ENCODE peak calls at places on chromosomes 16 and 17, in nine cellular contexts. One of them, this sample, is unnamed.

GRCh38 chr17:31313982-31314787 is at the start of gene EVI2B:
- DNase-seq in OCI-LY7: peak; percentile 87
- DNase-seq in mucosa of descending colon: no peak
- DNase-seq in PC-9: peak; percentile 88
- DNase-seq in stomach: no peak
- DNase-seq in naive thymus-derived CD4-positive, alpha-beta T cell: peak; percentile 73
- DNase-seq in heart left ventricle: no peak
- DNase-seq in spleen: no peak
- DNase-seq in tibial artery: no peak
- DNase-seq in this sample: no peak

GRCh38 chr17:72529386-72529785 is 408.6 kb downstream of the SOX9 start:
- DNase-seq in OCI-LY7: no peak
- DNase-seq in mucosa of descending colon: no peak
- DNase-seq in PC-9: no peak
- DNase-seq in stomach: no peak
- DNase-seq in naive thymus-derived CD4-positive, alpha-beta T cell: no peak
- DNase-seq in heart left ventricle: no peak
- DNase-seq in spleen: no peak
- DNase-seq in tibial artery: no peak
- DNase-seq in this sample: no peak

GRCh38 chr17:79801156-79802038 is 4.5 kb upstream of the CBX8 start:
- DNase-seq in OCI-LY7: no peak
- DNase-seq in mucosa of descending colon: no peak
- DNase-seq in PC-9: no peak
- DNase-seq in stomach: peak; percentile 56
- DNase-seq in naive thymus-derived CD4-positive, alpha-beta T cell: no peak
- DNase-seq in heart left ventricle: no peak
- DNase-seq in spleen: no peak
- DNase-seq in tibial artery: no peak
- DNase-seq in this sample: no peak

GRCh38 chr16:67966549-67967182 is 1.8 kb downstream of the SLC12A4 start:
- DNase-seq in OCI-LY7: no peak
- DNase-seq in mucosa of descending colon: no peak
- DNase-seq in PC-9: no peak
- DNase-seq in stomach: no peak
- DNase-seq in naive thymus-derived CD4-positive, alpha-beta T cell: no peak
- DNase-seq in heart left ventricle: peak; percentile 46
- DNase-seq in spleen: peak; percentile 71
- DNase-seq in tibial artery: no peak
- DNase-seq in this sample: no peak

GRCh38 chr17:81513669-81514484 is 1.3 kb upstream of the ACTG1 start:
- DNase-seq in OCI-LY7: peak; percentile 71
- DNase-seq in mucosa of descending colon: peak; percentile 85
- DNase-seq in PC-9: peak; percentile 41
- DNase-seq in stomach: peak; percentile 80
- DNase-seq in naive thymus-derived CD4-positive, alpha-beta T cell: peak; percentile 34
- DNase-seq in heart left ventricle: peak; percentile 76
- DNase-seq in spleen: peak; percentile 92
- DNase-seq in tibial artery: peak; percentile 67
- DNase-seq in this sample: peak; percentile 60

GRCh38 chr17:65790241-65790640 is 228.8 kb upstream of the AXIN2 start:
- DNase-seq in OCI-LY7: no peak
- DNase-seq in mucosa of descending colon: no peak
- DNase-seq in PC-9: no peak
- DNase-seq in stomach: no peak
- DNase-seq in naive thymus-derived CD4-positive, alpha-beta T cell: no peak
- DNase-seq in heart left ventricle: no peak
- DNase-seq in spleen: no peak
- DNase-seq in tibial artery: no peak
- DNase-seq in this sample: no peak

GRCh38 chr16:83473109-83473508 is 334.7 kb upstream of the HSBP1 start:
- DNase-seq in OCI-LY7: no peak
- DNase-seq in mucosa of descending colon: no peak
- DNase-seq in PC-9: no peak
- DNase-seq in stomach: no peak
- DNase-seq in naive thymus-derived CD4-positive, alpha-beta T cell: no peak
- DNase-seq in heart left ventricle: no peak
- DNase-seq in spleen: no peak
- DNase-seq in tibial artery: no peak
- DNase-seq in this sample: no peak

GRCh38 chr16:27226476-27226875 is 23.1 kb downstream of the KDM8 start:
- DNase-seq in OCI-LY7: no peak
- DNase-seq in mucosa of descending colon: peak; percentile 82
- DNase-seq in PC-9: no peak
- DNase-seq in stomach: no peak
- DNase-seq in naive thymus-derived CD4-positive, alpha-beta T cell: no peak
- DNase-seq in heart left ventricle: no peak
- DNase-seq in spleen: peak; percentile 75
- DNase-seq in tibial artery: no peak
- DNase-seq in this sample: no peak

GRCh38 chr17:27333410-27333980 is 39.6 kb downstream of the WSB1 start:
- DNase-seq in OCI-LY7: no peak
- DNase-seq in mucosa of descending colon: no peak
- DNase-seq in PC-9: no peak
- DNase-seq in stomach: no peak
- DNase-seq in naive thymus-derived CD4-positive, alpha-beta T cell: no peak
- DNase-seq in heart left ventricle: no peak
- DNase-seq in spleen: no peak
- DNase-seq in tibial artery: no peak
- DNase-seq in this sample: no peak

GRCh38 chr16:6558133-6558532 is 774.5 kb upstream of the RBFOX1 start:
- DNase-seq in OCI-LY7: no peak
- DNase-seq in mucosa of descending colon: no peak
- DNase-seq in PC-9: no peak
- DNase-seq in stomach: no peak
- DNase-seq in naive thymus-derived CD4-positive, alpha-beta T cell: no peak
- DNase-seq in heart left ventricle: no peak
- DNase-seq in spleen: no peak
- DNase-seq in tibial artery: no peak
- DNase-seq in this sample: no peak

GRCh38 chr17:37605813-37606505 is 3.3 kb downstream of the SYNRG start:
- DNase-seq in OCI-LY7: peak; percentile 78
- DNase-seq in mucosa of descending colon: no peak
- DNase-seq in PC-9: no peak
- DNase-seq in stomach: no peak
- DNase-seq in naive thymus-derived CD4-positive, alpha-beta T cell: peak; percentile 62
- DNase-seq in heart left ventricle: no peak
- DNase-seq in spleen: no peak
- DNase-seq in tibial artery: no peak
- DNase-seq in this sample: no peak

GRCh38 chr16:85733155-85733838 is 17.6 kb downstream of the C16orf74 start:
- DNase-seq in OCI-LY7: no peak
- DNase-seq in mucosa of descending colon: no peak
- DNase-seq in PC-9: no peak
- DNase-seq in stomach: no peak
- DNase-seq in naive thymus-derived CD4-positive, alpha-beta T cell: no peak
- DNase-seq in heart left ventricle: no peak
- DNase-seq in spleen: no peak
- DNase-seq in tibial artery: peak; percentile 44
- DNase-seq in this sample: no peak

GRCh38 chr17:66126231-66126630 is 65.7 kb downstream of the CEP112 start:
- DNase-seq in OCI-LY7: no peak
- DNase-seq in mucosa of descending colon: no peak
- DNase-seq in PC-9: no peak
- DNase-seq in stomach: no peak
- DNase-seq in naive thymus-derived CD4-positive, alpha-beta T cell: no peak
- DNase-seq in heart left ventricle: no peak
- DNase-seq in spleen: no peak
- DNase-seq in tibial artery: no peak
- DNase-seq in this sample: no peak

GRCh38 chr17:67708378-67708777 is 9.4 kb upstream of the NOL11 start:
- DNase-seq in OCI-LY7: no peak
- DNase-seq in mucosa of descending colon: no peak
- DNase-seq in PC-9: no peak
- DNase-seq in stomach: no peak
- DNase-seq in naive thymus-derived CD4-positive, alpha-beta T cell: no peak
- DNase-seq in heart left ventricle: no peak
- DNase-seq in spleen: no peak
- DNase-seq in tibial artery: no peak
- DNase-seq in this sample: no peak

DNA sequence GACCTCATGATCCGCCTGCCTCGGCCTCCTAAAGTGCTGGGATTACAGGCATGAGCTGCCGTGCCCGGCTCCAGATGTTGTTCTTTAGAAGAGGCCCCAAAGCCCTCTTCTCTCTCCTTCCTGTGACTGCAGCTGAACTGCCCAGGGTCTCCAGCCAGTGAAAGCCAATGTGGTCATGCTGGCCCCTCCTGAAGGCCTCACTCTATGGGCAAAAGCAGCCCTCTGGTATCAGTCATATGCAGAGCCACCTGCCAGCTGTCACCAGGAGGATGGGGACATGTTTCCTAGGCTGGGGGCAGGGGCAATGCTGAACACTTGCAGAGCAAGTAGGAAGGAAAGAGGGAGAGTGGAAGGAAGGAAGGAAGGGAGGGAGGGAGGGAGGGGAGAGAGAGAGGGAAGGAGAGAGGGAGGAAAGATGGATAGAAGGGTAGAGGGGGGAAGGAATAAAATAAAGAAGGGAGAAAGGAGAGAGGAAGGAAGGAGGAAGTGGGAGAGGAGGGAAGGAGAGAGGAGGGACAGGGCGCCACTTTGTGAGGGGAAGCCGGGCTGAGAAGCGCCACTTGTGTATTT is 36.0 kb downstream of the SOCS3 start:
- DNase-seq in OCI-LY7: no peak
- DNase-seq in mucosa of descending colon: no peak
- DNase-seq in PC-9: no peak
- DNase-seq in stomach: no peak
- DNase-seq in naive thymus-derived CD4-positive, alpha-beta T cell: no peak
- DNase-seq in heart left ventricle: no peak
- DNase-seq in spleen: no peak
- DNase-seq in tibial artery: no peak
- DNase-seq in this sample: no peak
- H3K4me3 ChIP-seq in OCI-LY7: no peak overlapping the region
- H3K4me3 ChIP-seq in mucosa of descending colon: no peak overlapping the region
- H3K4me3 ChIP-seq in PC-9: no peak overlapping the region
- H3K4me3 ChIP-seq in stomach: no peak overlapping the region
- H3K4me3 ChIP-seq in naive thymus-derived CD4-positive, alpha-beta T cell: no peak overlapping the region
- H3K4me3 ChIP-seq in heart left ventricle: peak overlapping the region; percentile 25
- H3K4me3 ChIP-seq in spleen: no peak overlapping the region
- H3K4me3 ChIP-seq in tibial artery: no peak overlapping the region
- H3K4me3 ChIP-seq in this sample: no peak overlapping the region

DNA sequence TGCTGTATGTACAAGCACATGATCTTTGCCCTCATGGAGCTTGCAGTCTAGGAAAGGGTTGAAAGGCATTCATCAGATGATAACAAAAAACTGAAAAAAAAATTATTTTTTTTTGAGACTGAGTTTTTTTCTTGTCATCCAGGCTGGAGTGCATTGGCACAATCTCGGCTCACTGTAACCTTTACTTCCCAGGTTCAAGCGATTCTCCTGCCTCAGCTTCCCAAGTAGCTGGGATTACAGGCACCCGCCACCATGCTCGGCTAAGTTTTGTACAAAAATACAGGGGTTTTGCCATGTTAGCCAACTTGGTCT is 38.7 kb upstream of the BCAS3 start:
- DNase-seq in OCI-LY7: no peak
- DNase-seq in mucosa of descending colon: no peak
- DNase-seq in PC-9: no peak
- DNase-seq in stomach: no peak
- DNase-seq in naive thymus-derived CD4-positive, alpha-beta T cell: no peak
- DNase-seq in heart left ventricle: no peak
- DNase-seq in spleen: no peak
- DNase-seq in tibial artery: no peak
- DNase-seq in this sample: no peak
- H3K36me3 ChIP-seq in OCI-LY7: peaks cover 52% of the 10 kb centered on the region
- H3K36me3 ChIP-seq in mucosa of descending colon: no peaks in the 10 kb centered on the region
- H3K36me3 ChIP-seq in PC-9: no peaks in the 10 kb centered on the region
- H3K36me3 ChIP-seq in stomach: peaks cover 22% of the 10 kb centered on the region
- H3K36me3 ChIP-seq in naive thymus-derived CD4-positive, alpha-beta T cell: no peaks in the 10 kb centered on the region
- H3K36me3 ChIP-seq in heart left ventricle: peaks cover 5% of the 10 kb centered on the region
- H3K36me3 ChIP-seq in spleen: peaks cover 76% of the 10 kb centered on the region
- H3K36me3 ChIP-seq in tibial artery: peaks cover 10% of the 10 kb centered on the region
- H3K36me3 ChIP-seq in this sample: peaks cover 9% of the 10 kb centered on the region

DNA sequence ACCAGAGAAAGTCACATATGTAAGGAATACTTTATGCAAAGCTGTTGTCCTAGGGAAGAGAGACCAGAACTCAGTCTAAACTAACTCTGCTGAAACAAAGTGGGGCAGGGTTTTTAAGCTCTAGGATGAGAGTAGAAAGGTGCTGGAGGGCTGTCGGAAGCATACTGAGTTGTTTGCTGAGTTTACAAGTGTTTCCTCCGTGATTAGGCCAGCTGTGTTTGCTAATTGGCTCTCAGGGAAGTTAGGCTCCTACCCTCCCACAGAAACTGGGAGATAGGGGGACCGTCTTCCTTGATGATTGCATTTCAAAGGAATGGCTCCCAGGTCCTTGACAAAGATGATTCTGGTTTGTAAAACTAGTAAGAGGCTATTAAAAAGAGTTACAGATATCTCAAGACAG is 24.4 kb upstream of the CRYM start:
- DNase-seq in OCI-LY7: peak; percentile 15
- DNase-seq in mucosa of descending colon: no peak
- DNase-seq in PC-9: no peak
- DNase-seq in stomach: no peak
- DNase-seq in naive thymus-derived CD4-positive, alpha-beta T cell: no peak
- DNase-seq in heart left ventricle: no peak
- DNase-seq in spleen: no peak
- DNase-seq in tibial artery: no peak
- DNase-seq in this sample: no peak
- H3K4me3 ChIP-seq in OCI-LY7: peak overlapping the region; percentile 81
- H3K4me3 ChIP-seq in mucosa of descending colon: no peak overlapping the region
- H3K4me3 ChIP-seq in PC-9: peak overlapping the region; percentile 88
- H3K4me3 ChIP-seq in stomach: no peak overlapping the region
- H3K4me3 ChIP-seq in naive thymus-derived CD4-positive, alpha-beta T cell: no peak overlapping the region
- H3K4me3 ChIP-seq in heart left ventricle: no peak overlapping the region
- H3K4me3 ChIP-seq in spleen: no peak overlapping the region
- H3K4me3 ChIP-seq in tibial artery: no peak overlapping the region
- H3K4me3 ChIP-seq in this sample: no peak overlapping the region

GRCh38 chr16:23611936-23612335 is 15.8 kb upstream of the NDUFAB1 start:
- DNase-seq in OCI-LY7: no peak
- DNase-seq in mucosa of descending colon: no peak
- DNase-seq in PC-9: no peak
- DNase-seq in stomach: no peak
- DNase-seq in naive thymus-derived CD4-positive, alpha-beta T cell: no peak
- DNase-seq in heart left ventricle: no peak
- DNase-seq in spleen: no peak
- DNase-seq in tibial artery: no peak
- DNase-seq in this sample: no peak

GRCh38 chr16:23609929-23610328 is 13.8 kb upstream of the NDUFAB1 start:
- DNase-seq in OCI-LY7: no peak
- DNase-seq in mucosa of descending colon: no peak
- DNase-seq in PC-9: no peak
- DNase-seq in stomach: no peak
- DNase-seq in naive thymus-derived CD4-positive, alpha-beta T cell: no peak
- DNase-seq in heart left ventricle: no peak
- DNase-seq in spleen: no peak
- DNase-seq in tibial artery: no peak
- DNase-seq in this sample: no peak

GRCh38 chr16:23607740-23608139 is 11.6 kb upstream of the NDUFAB1 start:
- DNase-seq in OCI-LY7: no peak
- DNase-seq in mucosa of descending colon: no peak
- DNase-seq in PC-9: no peak
- DNase-seq in stomach: no peak
- DNase-seq in naive thymus-derived CD4-positive, alpha-beta T cell: no peak
- DNase-seq in heart left ventricle: no peak
- DNase-seq in spleen: no peak
- DNase-seq in tibial artery: no peak
- DNase-seq in this sample: no peak

DNA sequence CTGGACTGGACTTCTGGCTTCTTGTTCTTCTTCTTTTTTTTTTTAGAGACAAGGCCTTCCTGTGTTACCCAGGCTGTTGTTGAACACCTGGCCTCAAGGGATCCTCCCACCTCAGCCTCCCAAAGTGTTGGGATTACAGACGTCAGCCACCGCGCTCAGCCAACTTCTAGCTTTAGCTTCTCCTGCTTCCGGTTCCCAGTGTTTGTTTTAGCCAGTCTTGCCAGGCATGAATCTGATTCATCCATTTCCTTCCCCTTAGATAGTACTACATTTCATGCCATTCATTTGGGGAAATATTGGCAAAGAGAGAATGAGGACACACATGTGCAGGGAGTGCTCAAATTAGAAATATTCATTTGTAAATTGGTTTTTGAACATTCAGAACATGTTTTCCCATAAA is 12.1 kb upstream of the NDUFAB1 start:
- DNase-seq in OCI-LY7: no peak
- DNase-seq in mucosa of descending colon: no peak
- DNase-seq in PC-9: no peak
- DNase-seq in stomach: no peak
- DNase-seq in naive thymus-derived CD4-positive, alpha-beta T cell: no peak
- DNase-seq in heart left ventricle: no peak
- DNase-seq in spleen: no peak
- DNase-seq in tibial artery: no peak
- DNase-seq in this sample: no peak
- H3K36me3 ChIP-seq in OCI-LY7: peaks cover 69% of the 10 kb centered on the region
- H3K36me3 ChIP-seq in mucosa of descending colon: no peaks in the 10 kb centered on the region
- H3K36me3 ChIP-seq in PC-9: peaks cover 7% of the 10 kb centered on the region
- H3K36me3 ChIP-seq in stomach: peaks cover 4% of the 10 kb centered on the region
- H3K36me3 ChIP-seq in naive thymus-derived CD4-positive, alpha-beta T cell: no peaks in the 10 kb centered on the region
- H3K36me3 ChIP-seq in heart left ventricle: peaks cover 4% of the 10 kb centered on the region
- H3K36me3 ChIP-seq in spleen: peaks cover 97% of the 10 kb centered on the region
- H3K36me3 ChIP-seq in tibial artery: no peaks in the 10 kb centered on the region
- H3K36me3 ChIP-seq in this sample: peaks cover 22% of the 10 kb centered on the region